ENCODE peak calls at places on chromosome 6, in six cellular contexts. I is H7, T is Right ventricle myocardium superior, J is germinal center, R is LoVo, H is pancreas. K is an unnamed sample.

GRCh38 chr6:168368063-168368835 is 48.7 kb upstream of the DACT2 start:
- DNase-seq in T (peak), H (no peak), R (no peak), I (no peak), J (no peak), K (no peak)

GRCh38 chr6:137856138-137856898 is 10.7 kb upstream of the TNFAIP3 start:
- DNase-seq in H (no peak), J (no peak), R (no peak), T (no peak), I (no peak), K (no peak)

GRCh38 chr6:36289281-36290018 is 19.6 kb downstream of the PNPLA1 start:
- DNase-seq in R (no peak), T (no peak), I (peak), J (no peak), H (no peak), K (no peak)

GRCh38 chr6:11785449-11785951 is 6.9 kb upstream of the ADTRP start:
- DNase-seq in J (no peak), H (no peak), T (no peak), I (no peak), R (no peak), K (no peak)

GRCh38 chr6:16551466-16551865 is 209.8 kb downstream of the ATXN1 start:
- DNase-seq in I (no peak), H (no peak), T (no peak), R (no peak), J (no peak), K (no peak)

GRCh38 chr6:26553264-26553738 is 15.1 kb downstream of the HMGN4 start:
- DNase-seq in R (peak), I (peak), T (peak), H (peak), J (peak), K (peak)

GRCh38 chr6:64224819-64225218 is 589.2 kb downstream of the PHF3 start:
- DNase-seq in I (no peak), R (no peak), H (peak), T (peak), J (no peak), K (peak)

GRCh38 chr6:3710403-3710802 is 41.1 kb downstream of the PXDC1 start:
- DNase-seq in I (no peak), R (no peak), J (no peak), H (no peak), T (no peak), K (no peak)

GRCh38 chr6:117951783-117952182 is 44.7 kb downstream of the SLC35F1 start:
- DNase-seq in J (no peak), T (no peak), I (peak), H (no peak), R (no peak), K (no peak)

GRCh38 chr6:121430514-121431460 is 4.7 kb upstream of the GJA1 start:
- DNase-seq in R (peak), I (peak), H (no peak), T (no peak), J (no peak), K (no peak)

GRCh38 chr6:39821014-39821738 is 29.0 kb downstream of the DAAM2 start:
- DNase-seq in I (no peak), J (no peak), H (no peak), T (no peak), R (no peak), K (no peak)

GRCh38 chr6:151482290-151482689 is 11.5 kb upstream of the CCDC170 start:
- DNase-seq in R (no peak), T (no peak), H (no peak), J (no peak), I (no peak), K (no peak)

GRCh38 chr6:131581523-131581922 is 8.5 kb downstream of the ARG1 start:
- DNase-seq in H (no peak), I (no peak), R (no peak), T (no peak), J (no peak), K (no peak)

GRCh38 chr6:25122622-25123237 is 156.4 kb upstream of the CARMIL1 start:
- DNase-seq in J (no peak), R (no peak), T (no peak), H (no peak), I (no peak), K (no peak)

GRCh38 chr6:169722362-169723199 is 1.7 kb downstream of the PHF10 start:
- DNase-seq in H (peak), J (peak), I (peak), T (peak), R (peak), K (peak)

GRCh38 chr6:6221829-6222535 is 98.5 kb downstream of the F13A1 start:
- DNase-seq in H (no peak), R (no peak), T (no peak), I (peak), J (peak), K (no peak)

GRCh38 chr6:20416567-20417345 is 15.1 kb downstream of the E2F3 start:
- DNase-seq in T (no peak), J (no peak), I (no peak), R (peak), H (no peak), K (no peak)

GRCh38 chr6:20038805-20039204 is 173.5 kb downstream of the MBOAT1 start:
- DNase-seq in J (no peak), H (peak), T (no peak), R (no peak), I (no peak), K (no peak)

GRCh38 chr6:105994522-105995402 is 91.4 kb upstream of the PRDM1 start:
- DNase-seq in J (peak), I (peak), R (peak), T (peak), H (no peak), K (peak)

GRCh38 chr6:10721850-10722569 is 860 bp upstream of the TMEM14C start:
- DNase-seq in R (no peak), J (no peak), T (no peak), I (no peak), H (no peak), K (no peak)

GRCh38 chr6:134830945-134831344 is 119.0 kb downstream of the ALDH8A1 start:
- DNase-seq in R (no peak), I (no peak), H (peak), T (no peak), J (no peak), K (no peak)

GRCh38 chr6:168131464-168132415 is 52.7 kb upstream of the FRMD1 start:
- DNase-seq in J (no peak), R (no peak), H (no peak), I (peak), T (no peak), K (no peak)

GRCh38 chr6:161035182-161035980 is 43.8 kb downstream of the MAP3K4 start:
- DNase-seq in J (peak), R (no peak), H (no peak), T (no peak), I (peak), K (no peak)